ENCODE peak calls at places on chromosomes 2 and 18, in five cellular contexts. One of them, this sample, is unnamed.

GRCh38 chr2:158321264-158321663 is 135.3 kb downstream of the CCDC148 start:
- DNase-seq in colonic mucosa: no peak
- DNase-seq in IMR-90: peak; percentile 45
- DNase-seq in effector memory CD4-positive, alpha-beta T cell: no peak
- DNase-seq in OCI-LY7: no peak
- DNase-seq in this sample: no peak

GRCh38 chr2:120251077-120251476 is 1.6 kb upstream of the RALB start:
- DNase-seq in colonic mucosa: no peak
- DNase-seq in effector memory CD4-positive, alpha-beta T cell: no peak
- DNase-seq in OCI-LY7: no peak
- DNase-seq in IMR-90: no peak
- DNase-seq in this sample: no peak

GRCh38 chr2:179263015-179263414 is 1.6 kb downstream of the SESTD1 start:
- DNase-seq in effector memory CD4-positive, alpha-beta T cell: no peak
- DNase-seq in OCI-LY7: no peak
- DNase-seq in IMR-90: peak; percentile 74
- DNase-seq in colonic mucosa: no peak
- DNase-seq in this sample: no peak

GRCh38 chr18:34834897-34835296 is 124.8 kb downstream of the DTNA start:
- DNase-seq in OCI-LY7: no peak
- DNase-seq in IMR-90: no peak
- DNase-seq in effector memory CD4-positive, alpha-beta T cell: no peak
- DNase-seq in colonic mucosa: no peak
- DNase-seq in this sample: no peak

GRCh38 chr18:28476302-28476701 is 299.4 kb upstream of the CDH2 start:
- DNase-seq in OCI-LY7: no peak
- DNase-seq in colonic mucosa: no peak
- DNase-seq in effector memory CD4-positive, alpha-beta T cell: no peak
- DNase-seq in IMR-90: no peak
- DNase-seq in this sample: no peak

GRCh38 chr2:73043978-73044832 is 27.3 kb downstream of the SFXN5 start:
- DNase-seq in effector memory CD4-positive, alpha-beta T cell: no peak
- DNase-seq in OCI-LY7: no peak
- DNase-seq in colonic mucosa: no peak
- DNase-seq in IMR-90: no peak
- DNase-seq in this sample: no peak

GRCh38 chr18:79353238-79353637 is 42.5 kb upstream of the NFATC1 start:
- DNase-seq in effector memory CD4-positive, alpha-beta T cell: no peak
- DNase-seq in colonic mucosa: no peak
- DNase-seq in OCI-LY7: no peak
- DNase-seq in IMR-90: peak; percentile 20
- DNase-seq in this sample: no peak

GRCh38 chr18:35770360-35770759 is 188.8 kb downstream of the GALNT1 start:
- DNase-seq in IMR-90: no peak
- DNase-seq in OCI-LY7: no peak
- DNase-seq in colonic mucosa: no peak
- DNase-seq in effector memory CD4-positive, alpha-beta T cell: no peak
- DNase-seq in this sample: no peak

GRCh38 chr2:25524507-25524906 is 148.9 kb downstream of the DTNB start:
- DNase-seq in IMR-90: no peak
- DNase-seq in colonic mucosa: no peak
- DNase-seq in effector memory CD4-positive, alpha-beta T cell: no peak
- DNase-seq in OCI-LY7: no peak
- DNase-seq in this sample: no peak

GRCh38 chr18:46856975-46857374 is 60.3 kb downstream of the PIAS2 start:
- DNase-seq in effector memory CD4-positive, alpha-beta T cell: no peak
- DNase-seq in OCI-LY7: peak; percentile 4
- DNase-seq in IMR-90: no peak
- DNase-seq in colonic mucosa: no peak
- DNase-seq in this sample: no peak

GRCh38 chr2:168639501-168639900 is 162.9 kb upstream of the NOSTRIN start:
- DNase-seq in OCI-LY7: no peak
- DNase-seq in colonic mucosa: peak; percentile 73
- DNase-seq in IMR-90: peak; percentile 85
- DNase-seq in effector memory CD4-positive, alpha-beta T cell: no peak
- DNase-seq in this sample: no peak

GRCh38 chr2:152434395-152435182 is 99.6 kb downstream of the FMNL2 start:
- DNase-seq in OCI-LY7: no peak
- DNase-seq in IMR-90: no peak
- DNase-seq in colonic mucosa: no peak
- DNase-seq in effector memory CD4-positive, alpha-beta T cell: no peak
- DNase-seq in this sample: no peak

GRCh38 chr2:120826260-120826648 is 90.6 kb downstream of the GLI2 start:
- DNase-seq in colonic mucosa: no peak
- DNase-seq in OCI-LY7: no peak
- DNase-seq in IMR-90: no peak
- DNase-seq in effector memory CD4-positive, alpha-beta T cell: no peak
- DNase-seq in this sample: no peak

GRCh38 chr2:98099939-98100743 is 13.2 kb downstream of the VWA3B start:
- DNase-seq in colonic mucosa: no peak
- DNase-seq in IMR-90: no peak
- DNase-seq in effector memory CD4-positive, alpha-beta T cell: no peak
- DNase-seq in OCI-LY7: no peak
- DNase-seq in this sample: no peak

GRCh38 chr2:234998404-234999211 is 46.8 kb downstream of the SH3BP4 start:
- DNase-seq in OCI-LY7: no peak
- DNase-seq in effector memory CD4-positive, alpha-beta T cell: no peak
- DNase-seq in IMR-90: no peak
- DNase-seq in colonic mucosa: no peak
- DNase-seq in this sample: no peak

GRCh38 chr2:234995332-234996007 is 43.7 kb downstream of the SH3BP4 start:
- DNase-seq in colonic mucosa: peak; percentile 47
- DNase-seq in effector memory CD4-positive, alpha-beta T cell: no peak
- DNase-seq in OCI-LY7: no peak
- DNase-seq in IMR-90: no peak
- DNase-seq in this sample: no peak

GRCh38 chr2:234996041-234996440 is 44.2 kb downstream of the SH3BP4 start:
- DNase-seq in IMR-90: no peak
- DNase-seq in effector memory CD4-positive, alpha-beta T cell: no peak
- DNase-seq in colonic mucosa: no peak
- DNase-seq in OCI-LY7: no peak
- DNase-seq in this sample: no peak

GRCh38 chr2:234997389-234997788 is 45.6 kb downstream of the SH3BP4 start:
- DNase-seq in OCI-LY7: no peak
- DNase-seq in colonic mucosa: no peak
- DNase-seq in IMR-90: no peak
- DNase-seq in effector memory CD4-positive, alpha-beta T cell: no peak
- DNase-seq in this sample: no peak

GRCh38 chr2:234996467-234997270 is 44.9 kb downstream of the SH3BP4 start:
- DNase-seq in colonic mucosa: no peak
- DNase-seq in IMR-90: peak; percentile 79
- DNase-seq in effector memory CD4-positive, alpha-beta T cell: no peak
- DNase-seq in OCI-LY7: no peak
- DNase-seq in this sample: no peak
- H3K4me3 ChIP-seq in colonic mucosa: no peak overlapping the region
- H3K4me3 ChIP-seq in IMR-90: no peak overlapping the region
- H3K4me3 ChIP-seq in effector memory CD4-positive, alpha-beta T cell: no peak overlapping the region
- H3K4me3 ChIP-seq in OCI-LY7: no peak overlapping the region
- H3K4me3 ChIP-seq in this sample: no peak overlapping the region

GRCh38 chr2:240355001-240355891 is 80.2 kb upstream of the GPC1 start:
- DNase-seq in IMR-90: peak; percentile 76
- DNase-seq in OCI-LY7: no peak
- DNase-seq in effector memory CD4-positive, alpha-beta T cell: no peak
- DNase-seq in colonic mucosa: no peak
- DNase-seq in this sample: no peak

GRCh38 chr2:240353944-240354343 is 81.5 kb upstream of the GPC1 start:
- DNase-seq in effector memory CD4-positive, alpha-beta T cell: no peak
- DNase-seq in IMR-90: no peak
- DNase-seq in OCI-LY7: no peak
- DNase-seq in colonic mucosa: no peak
- DNase-seq in this sample: no peak

GRCh38 chr2:240356700-240357640 is 78.5 kb upstream of the GPC1 start:
- DNase-seq in colonic mucosa: no peak
- DNase-seq in IMR-90: no peak
- DNase-seq in OCI-LY7: no peak
- DNase-seq in effector memory CD4-positive, alpha-beta T cell: no peak
- DNase-seq in this sample: no peak

GRCh38 chr2:240357641-240358012 is 77.8 kb upstream of the GPC1 start:
- DNase-seq in OCI-LY7: no peak
- DNase-seq in colonic mucosa: no peak
- DNase-seq in IMR-90: no peak
- DNase-seq in effector memory CD4-positive, alpha-beta T cell: no peak
- DNase-seq in this sample: no peak

DNA sequence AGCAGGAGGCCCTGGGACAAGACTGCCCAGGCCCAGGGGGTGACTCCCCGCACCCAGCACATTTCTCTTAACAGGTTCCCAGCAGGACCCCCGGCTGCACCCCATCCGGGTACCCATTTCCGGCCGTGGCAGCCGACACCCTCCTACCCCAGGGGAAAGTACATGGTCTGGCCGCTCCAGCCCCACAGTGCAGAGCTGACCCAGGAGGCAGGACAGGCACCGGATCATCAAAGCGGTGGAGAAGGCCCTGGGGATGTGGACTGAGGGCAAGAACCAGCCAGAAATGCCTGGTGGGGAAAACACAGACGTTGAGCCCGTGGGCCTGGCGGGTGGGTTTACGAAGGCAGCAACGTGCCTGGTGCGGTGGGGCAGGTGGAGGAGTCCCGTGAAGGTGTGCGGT is 79.5 kb upstream of the GPC1 start:
- DNase-seq in IMR-90: no peak
- DNase-seq in effector memory CD4-positive, alpha-beta T cell: no peak
- DNase-seq in OCI-LY7: no peak
- DNase-seq in colonic mucosa: no peak
- DNase-seq in this sample: no peak
- H3K9me3 ChIP-seq in IMR-90: peaks cover 19% of the 10 kb centered on the region
- H3K9me3 ChIP-seq in effector memory CD4-positive, alpha-beta T cell: no peaks in the 10 kb centered on the region
- H3K9me3 ChIP-seq in OCI-LY7: no peaks in the 10 kb centered on the region
- H3K9me3 ChIP-seq in colonic mucosa: no peaks in the 10 kb centered on the region
- H3K9me3 ChIP-seq in this sample: no peaks in the 10 kb centered on the region

GRCh38 chr2:223943561-223944008 is 1.6 kb downstream of the WDFY1 start:
- DNase-seq in OCI-LY7: no peak
- DNase-seq in effector memory CD4-positive, alpha-beta T cell: no peak
- DNase-seq in IMR-90: peak; percentile 60
- DNase-seq in colonic mucosa: peak; percentile 75
- DNase-seq in this sample: no peak
- H3K4me3 ChIP-seq in OCI-LY7: peak overlapping the region; percentile 84
- H3K4me3 ChIP-seq in effector memory CD4-positive, alpha-beta T cell: peak overlapping the region; percentile 99
- H3K4me3 ChIP-seq in IMR-90: peak overlapping the region; percentile 91
- H3K4me3 ChIP-seq in colonic mucosa: peak overlapping the region; percentile 72
- H3K4me3 ChIP-seq in this sample: no peak overlapping the region

GRCh38 chr2:1739322-1739957 is 4.9 kb downstream of the PXDN start:
- DNase-seq in OCI-LY7: no peak
- DNase-seq in IMR-90: no peak
- DNase-seq in effector memory CD4-positive, alpha-beta T cell: no peak
- DNase-seq in colonic mucosa: peak; percentile 6
- DNase-seq in this sample: no peak

GRCh38 chr2:1739961-1740713 is 4.2 kb downstream of the PXDN start:
- DNase-seq in effector memory CD4-positive, alpha-beta T cell: no peak
- DNase-seq in OCI-LY7: no peak
- DNase-seq in colonic mucosa: peak; percentile 14
- DNase-seq in IMR-90: peak; percentile 58
- DNase-seq in this sample: no peak

GRCh38 chr2:1738646-1739302 is 5.5 kb downstream of the PXDN start:
- DNase-seq in OCI-LY7: no peak
- DNase-seq in IMR-90: no peak
- DNase-seq in colonic mucosa: peak; percentile 17
- DNase-seq in effector memory CD4-positive, alpha-beta T cell: no peak
- DNase-seq in this sample: no peak

GRCh38 chr2:1736997-1737480 is 7.3 kb downstream of the PXDN start:
- DNase-seq in effector memory CD4-positive, alpha-beta T cell: no peak
- DNase-seq in colonic mucosa: peak; percentile 15
- DNase-seq in OCI-LY7: no peak
- DNase-seq in IMR-90: peak; percentile 95
- DNase-seq in this sample: no peak

DNA sequence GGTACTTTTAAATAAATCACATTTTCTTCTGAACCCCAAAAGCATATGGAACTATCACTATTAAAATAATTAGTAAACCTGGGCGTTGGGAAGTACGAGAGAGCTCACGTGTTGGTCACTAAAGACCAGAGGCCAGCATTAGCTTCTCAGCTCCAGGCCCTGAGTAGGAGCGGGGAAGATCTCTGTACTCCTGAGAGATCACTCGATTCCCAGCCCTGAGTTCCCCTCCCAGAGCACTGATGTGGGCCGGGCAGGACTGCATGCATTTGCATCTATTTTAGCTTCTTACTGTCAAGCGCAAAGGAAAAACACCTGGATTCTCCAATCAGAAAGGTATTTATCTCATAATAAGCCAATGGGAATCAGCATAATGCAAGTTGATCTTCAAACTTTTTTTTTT is 6.2 kb downstream of the PXDN start:
- DNase-seq in effector memory CD4-positive, alpha-beta T cell: no peak
- DNase-seq in OCI-LY7: no peak
- DNase-seq in colonic mucosa: peak; percentile 14
- DNase-seq in IMR-90: no peak
- DNase-seq in this sample: no peak
- H3K9me3 ChIP-seq in effector memory CD4-positive, alpha-beta T cell: no peaks in the 10 kb centered on the region
- H3K9me3 ChIP-seq in OCI-LY7: no peaks in the 10 kb centered on the region
- H3K9me3 ChIP-seq in colonic mucosa: no peaks in the 10 kb centered on the region
- H3K9me3 ChIP-seq in IMR-90: peaks cover 3% of the 10 kb centered on the region
- H3K9me3 ChIP-seq in this sample: no peaks in the 10 kb centered on the region

This sample was measured in CD4-positive, alpha-beta memory T cell.